ENCODE peak calls at places on chromosome X, in five cellular contexts. One of them, this sample, is unnamed.

GRCh38 chrX:17559728-17560379 is 177.4 kb upstream of the SCML1 start:
- DNase-seq in lower leg skin: no peak
- DNase-seq in esophagus squamous epithelium: no peak
- DNase-seq in A673: peak; percentile 7
- DNase-seq in AG09319: peak; percentile 70
- DNase-seq in this sample: no peak

GRCh38 chrX:143621276-143621675 is 14.6 kb downstream of the SLITRK4 start:
- DNase-seq in lower leg skin: no peak
- DNase-seq in esophagus squamous epithelium: no peak
- DNase-seq in A673: no peak
- DNase-seq in AG09319: no peak
- DNase-seq in this sample: no peak

GRCh38 chrX:40108084-40108958 is 10.6 kb upstream of the BCOR start:
- DNase-seq in lower leg skin: no peak
- DNase-seq in esophagus squamous epithelium: no peak
- DNase-seq in A673: peak; percentile 70
- DNase-seq in AG09319: no peak
- DNase-seq in this sample: no peak

GRCh38 chrX:3585719-3586118 is 127.7 kb downstream of the PRKX start:
- DNase-seq in lower leg skin: no peak
- DNase-seq in esophagus squamous epithelium: no peak
- DNase-seq in A673: no peak
- DNase-seq in AG09319: no peak
- DNase-seq in this sample: no peak

GRCh38 chrX:109732319-109732779 is 708 bp downstream of the ACSL4 start:
- DNase-seq in lower leg skin: no peak
- DNase-seq in esophagus squamous epithelium: no peak
- DNase-seq in A673: peak; percentile 37
- DNase-seq in AG09319: no peak
- DNase-seq in this sample: no peak

GRCh38 chrX:113804293-113804692 is 779.6 kb upstream of the HTR2C start:
- DNase-seq in lower leg skin: no peak
- DNase-seq in esophagus squamous epithelium: no peak
- DNase-seq in A673: no peak
- DNase-seq in AG09319: no peak
- DNase-seq in this sample: no peak

GRCh38 chrX:50941638-50942037 is 31.1 kb downstream of the BMP15 start:
- DNase-seq in lower leg skin: no peak
- DNase-seq in esophagus squamous epithelium: no peak
- DNase-seq in A673: peak; percentile 15
- DNase-seq in AG09319: no peak
- DNase-seq in this sample: no peak

GRCh38 chrX:17544831-17545230 is 169.8 kb downstream of the NHS start:
- DNase-seq in lower leg skin: no peak
- DNase-seq in esophagus squamous epithelium: no peak
- DNase-seq in A673: no peak
- DNase-seq in AG09319: no peak
- DNase-seq in this sample: no peak

GRCh38 chrX:12770440-12770839 is 20.8 kb upstream of the PRPS2 start:
- DNase-seq in lower leg skin: no peak
- DNase-seq in esophagus squamous epithelium: no peak
- DNase-seq in A673: peak; percentile 43
- DNase-seq in AG09319: no peak
- DNase-seq in this sample: no peak

GRCh38 chrX:154840856-154841255 is 6.4 kb upstream of the SMIM9 start:
- DNase-seq in lower leg skin: no peak
- DNase-seq in esophagus squamous epithelium: no peak
- DNase-seq in A673: peak; percentile 60
- DNase-seq in AG09319: peak; percentile 12
- DNase-seq in this sample: no peak
- TF ChIP-seq CTCF in lower leg skin: peak; percentile 25
- TF ChIP-seq CTCF in esophagus squamous epithelium: no peak
- TF ChIP-seq CTCF in A673: peak; percentile 51
- TF ChIP-seq CTCF in AG09319: peak; percentile 39
- TF ChIP-seq CTCF in this sample: no peak

GRCh38 chrX:24214568-24214967 is 65.0 kb downstream of the ZFX start:
- DNase-seq in lower leg skin: no peak
- DNase-seq in esophagus squamous epithelium: no peak
- DNase-seq in A673: no peak
- DNase-seq in AG09319: no peak
- DNase-seq in this sample: no peak
- TF ChIP-seq CTCF in lower leg skin: no peak
- TF ChIP-seq CTCF in esophagus squamous epithelium: no peak
- TF ChIP-seq CTCF in A673: no peak
- TF ChIP-seq CTCF in AG09319: no peak
- TF ChIP-seq CTCF in this sample: no peak

DNA sequence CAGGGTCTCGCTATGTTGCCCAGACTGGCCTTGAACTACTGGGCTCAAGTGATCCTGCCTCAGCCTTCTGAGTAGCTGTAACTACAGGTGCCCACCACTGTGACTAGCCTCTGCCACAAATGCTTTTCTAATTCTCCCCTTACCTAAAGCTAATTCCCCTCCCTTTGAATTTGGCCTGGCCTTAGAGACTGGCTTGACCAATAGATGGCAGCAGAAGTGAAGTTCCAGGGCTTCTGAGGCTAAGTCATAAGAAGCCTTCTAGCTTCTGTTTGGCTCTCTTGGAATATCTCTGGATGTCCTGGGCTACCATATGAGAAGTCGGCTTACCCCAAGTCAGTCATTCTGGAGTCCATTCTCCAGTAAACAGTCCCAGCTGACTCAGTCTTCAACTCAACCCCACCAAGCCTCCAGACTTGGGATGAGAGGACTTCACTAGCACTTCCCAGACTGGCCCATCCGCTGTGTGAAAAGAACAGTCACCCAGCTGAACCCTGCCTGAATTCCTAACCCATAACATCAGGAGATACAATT is 61.0 kb downstream of the HPRT1 start:
- DNase-seq in lower leg skin: no peak
- DNase-seq in esophagus squamous epithelium: no peak
- DNase-seq in A673: peak; percentile 60
- DNase-seq in AG09319: no peak
- DNase-seq in this sample: no peak
- TF ChIP-seq CTCF in lower leg skin: no peak
- TF ChIP-seq CTCF in esophagus squamous epithelium: no peak
- TF ChIP-seq CTCF in A673: peak; percentile 67
- TF ChIP-seq CTCF in AG09319: peak; percentile 87
- TF ChIP-seq CTCF in this sample: no peak

GRCh38 chrX:34299451-34299967 is 167.4 kb upstream of the FAM47A start:
- DNase-seq in lower leg skin: no peak
- DNase-seq in esophagus squamous epithelium: no peak
- DNase-seq in A673: no peak
- DNase-seq in AG09319: no peak
- DNase-seq in this sample: no peak

DNA sequence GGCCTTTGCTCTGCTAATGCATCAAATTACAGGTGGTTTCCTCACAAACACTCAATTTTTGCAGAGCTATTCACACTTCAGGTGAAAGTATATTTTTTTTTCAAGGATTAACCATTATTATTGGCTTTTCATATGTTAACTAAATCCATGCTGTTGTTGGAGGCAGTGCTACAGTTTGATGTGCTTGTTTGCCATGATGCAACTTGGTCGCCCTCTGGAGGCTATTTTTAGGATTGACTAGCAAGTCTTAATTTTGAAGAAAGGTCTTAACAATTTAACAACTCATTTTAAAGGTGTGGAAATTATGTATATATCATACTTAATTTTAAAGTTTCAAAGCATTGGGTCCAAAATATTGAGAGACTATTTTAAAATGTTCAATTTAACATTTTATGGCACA is 168.8 kb upstream of the FAM47A start:
- DNase-seq in lower leg skin: no peak
- DNase-seq in esophagus squamous epithelium: no peak
- DNase-seq in A673: peak; percentile 60
- DNase-seq in AG09319: peak; percentile 4
- DNase-seq in this sample: no peak
- TF ChIP-seq CTCF in lower leg skin: no peak
- TF ChIP-seq CTCF in esophagus squamous epithelium: peak; percentile 9
- TF ChIP-seq CTCF in A673: peak; percentile 79
- TF ChIP-seq CTCF in AG09319: peak; percentile 55
- TF ChIP-seq CTCF in this sample: no peak